ENCODE peak calls at places on chromosomes 5 and 9, in ten cellular contexts. V is AG20443; N is astrocyte of the spinal cord; J is SK-MEL-5; M is activated CD4-positive, alpha-beta T cell treated with anti-CD3 and anti-CD28 coated beads, Interleukin-2, amount 50 U/mL, for 1 hour; Y is islet precursor cell; E is RCC 7860; C is activated effector memory CD4-positive, alpha-beta T cell treated with Interleukin-2 at 50 U/mL for 16 hours; P is T follicular helper cell; F is substantia nigra. K is an unnamed sample.

GRCh38 chr5:125480901-125481300 is 734.5 kb upstream of the ZNF608 start:
- DNase-seq in V (no peak), Y (no peak), E (no peak), F (no peak), P (no peak), M (no peak), C (no peak), J (no peak), N (no peak), K (no peak)

GRCh38 chr5:157744055-157745011 is 821 bp downstream of the LSM11 start:
- DNase-seq in N (peak; percentile 6), C (no peak), P (no peak), V (peak; percentile 37), Y (peak; percentile 60), J (no peak), E (no peak), F (no peak), M (no peak), K (no peak)

GRCh38 chr5:19270153-19270552 is 717.8 kb downstream of the CDH18 start:
- DNase-seq in Y (no peak), N (no peak), J (no peak), C (no peak), E (no peak), M (no peak), P (no peak), F (no peak), V (no peak), K (no peak)

GRCh38 chr5:93126634-93127033 is 454.4 kb downstream of the NR2F1-AS1 start:
- DNase-seq in J (no peak), V (no peak), P (no peak), M (no peak), C (no peak), E (no peak), Y (no peak), F (no peak), N (peak; percentile 57), K (no peak)

GRCh38 chr5:167296056-167296455 is 995.4 kb upstream of the WWC1 start:
- DNase-seq in V (no peak), Y (no peak), M (no peak), C (no peak), N (peak; percentile 28), J (peak; percentile 81), P (no peak), E (no peak), F (no peak), K (no peak)

GRCh38 chr9:110303136-110303535 is 34.5 kb downstream of the TXNDC8 start:
- DNase-seq in J (no peak), N (no peak), M (no peak), Y (no peak), P (no peak), V (peak; percentile 45), F (no peak), C (no peak), E (no peak), K (peak; percentile 9)

GRCh38 chr5:135094339-135095051 is 60.5 kb upstream of the PITX1 start:
- DNase-seq in N (no peak), E (no peak), Y (no peak), M (no peak), F (no peak), V (no peak), J (no peak), C (no peak), P (no peak), K (no peak)

GRCh38 chr9:137156567-137157375 is 13.1 kb downstream of the LRRC26 start:
- DNase-seq in E (no peak), P (peak; percentile 40), M (peak; percentile 57), J (peak; percentile 44), N (peak; percentile 26), V (peak; percentile 90), C (peak; percentile 31), F (no peak), Y (no peak), K (no peak)

GRCh38 chr5:95178046-95178651 is 106.7 kb downstream of the MCTP1 start:
- DNase-seq in P (no peak), F (no peak), V (no peak), Y (peak; percentile 95), C (no peak), N (peak; percentile 98), E (peak; percentile 5), M (no peak), J (peak; percentile 53), K (peak; percentile 33)

K was measured in AG04449.